ENCODE peak calls at places on chromosomes 4 and X, in ten cellular contexts. V, P, I, Q, C, A, N, M, R and F are unnamed samples.

GRCh38 chrX:13545731-13546130 is 23.7 kb upstream of the EGFL6 start:
- DNase-seq in V (no peak), P (no peak), I (no peak), Q (no peak), C (no peak), A (no peak), N (no peak), M (no peak), R (no peak), F (no peak)

GRCh38 chrX:3010532-3010931 is 4.2 kb downstream of the ARSH start:
- DNase-seq in V (no peak), P (no peak), I (no peak), Q (no peak), C (no peak), A (no peak), N (no peak), M (no peak), R (no peak), F (no peak)

GRCh38 chr4:124066579-124066978 is 646.0 kb downstream of the ANKRD50 start:
- DNase-seq in V (no peak), P (no peak), I (no peak), Q (no peak), C (no peak), A (no peak), N (no peak), M (no peak), R (no peak), F (no peak)

GRCh38 chr4:112422644-112423043 is 93.3 kb downstream of the NEUROG2 start:
- DNase-seq in V (no peak), P (no peak), I (no peak), Q (no peak), C (no peak), A (no peak), N (no peak), M (no peak), R (no peak), F (no peak)

GRCh38 chr4:145843148-145843547 is 95.5 kb downstream of the ZNF827 start:
- DNase-seq in V (no peak), P (no peak), I (peak; percentile 71), Q (no peak), C (no peak), A (no peak), N (no peak), M (no peak), R (no peak), F (no peak)

GRCh38 chr4:44791842-44792241 is 65.5 kb upstream of the GNPDA2 start:
- DNase-seq in V (no peak), P (no peak), I (no peak), Q (no peak), C (no peak), A (no peak), N (no peak), M (no peak), R (no peak), F (no peak)

GRCh38 chr4:149706942-149707341 is 108.7 kb downstream of the IQCM start:
- DNase-seq in V (peak; percentile 1), P (no peak), I (peak; percentile 53), Q (no peak), C (no peak), A (no peak), N (no peak), M (no peak), R (no peak), F (no peak)

GRCh38 chr4:173505924-173506779 is 23.9 kb downstream of the HAND2 start:
- DNase-seq in V (peak; percentile 49), P (no peak), I (peak; percentile 41), Q (no peak), C (peak; percentile 87), A (no peak), N (no peak), M (no peak), R (peak; percentile 66), F (peak; percentile 42)

GRCh38 chr4:159400782-159401712 is 298.2 kb downstream of the RAPGEF2 start:
- DNase-seq in V (no peak), P (no peak), I (no peak), Q (no peak), C (no peak), A (no peak), N (no peak), M (no peak), R (no peak), F (no peak)

GRCh38 chrX:40945366-40945713 is 139.9 kb upstream of the USP9X start:
- DNase-seq in V (peak; percentile 71), P (no peak), I (peak; percentile 83), Q (no peak), C (peak; percentile 71), A (peak; percentile 6), N (no peak), M (no peak), R (peak; percentile 43), F (no peak)

GRCh38 chr4:136055360-136055759 is 1476.9 kb downstream of the PCDH18 start:
- DNase-seq in V (no peak), P (no peak), I (no peak), Q (no peak), C (no peak), A (no peak), N (no peak), M (no peak), R (no peak), F (no peak)